ENCODE peak calls at places on chromosomes 12 and 14, in five cellular contexts. One of them, this sample, is unnamed.

GRCh38 chr12:57309420-57309819 is 58.4 kb upstream of the STAC3 start:
- DNase-seq in GM12878: no peak
- DNase-seq in K562: no peak
- DNase-seq in HCT116: no peak
- DNase-seq in HepG2: no peak
- DNase-seq in this sample: no peak

GRCh38 chr12:95396849-95397498 is 77.0 kb upstream of the METAP2 start:
- DNase-seq in HCT116: no peak
- DNase-seq in K562: no peak
- DNase-seq in GM12878: no peak
- DNase-seq in HepG2: peak; percentile 15
- DNase-seq in this sample: no peak

GRCh38 chr12:124129132-124129531 is 156.1 kb downstream of the ZNF664 start:
- DNase-seq in GM12878: no peak
- DNase-seq in K562: no peak
- DNase-seq in HCT116: no peak
- DNase-seq in HepG2: no peak
- DNase-seq in this sample: no peak

GRCh38 chr12:102496571-102496970 is 16.2 kb upstream of the IGF1 start:
- DNase-seq in HCT116: no peak
- DNase-seq in GM12878: no peak
- DNase-seq in HepG2: no peak
- DNase-seq in K562: no peak
- DNase-seq in this sample: no peak

GRCh38 chr14:98692832-98693231 is 579.2 kb downstream of the BCL11B start:
- DNase-seq in HepG2: no peak
- DNase-seq in HCT116: no peak
- DNase-seq in K562: no peak
- DNase-seq in GM12878: no peak
- DNase-seq in this sample: no peak

GRCh38 chr14:74670726-74671125 is 42.2 kb downstream of the AREL1 start:
- DNase-seq in K562: no peak
- DNase-seq in GM12878: no peak
- DNase-seq in HCT116: no peak
- DNase-seq in HepG2: no peak
- DNase-seq in this sample: no peak

GRCh38 chr12:54021432-54022013 is 6.7 kb upstream of the HOXC6 start:
- DNase-seq in HepG2: no peak
- DNase-seq in GM12878: no peak
- DNase-seq in HCT116: no peak
- DNase-seq in K562: no peak
- DNase-seq in this sample: peak; percentile 86

GRCh38 chr12:57142727-57143126 is 4.7 kb downstream of the LRP1-AS start:
- DNase-seq in K562: no peak
- DNase-seq in HepG2: no peak
- DNase-seq in GM12878: no peak
- DNase-seq in HCT116: no peak
- DNase-seq in this sample: no peak

GRCh38 chr14:40271480-40271879 is 839.2 kb upstream of the FBXO33 start:
- DNase-seq in HepG2: no peak
- DNase-seq in HCT116: no peak
- DNase-seq in K562: no peak
- DNase-seq in GM12878: no peak
- DNase-seq in this sample: no peak

GRCh38 chr12:126021675-126022074 is 956.4 kb downstream of the AACS start:
- DNase-seq in HepG2: no peak
- DNase-seq in HCT116: no peak
- DNase-seq in GM12878: no peak
- DNase-seq in K562: no peak
- DNase-seq in this sample: no peak

GRCh38 chr14:43789458-43789857 is 717.6 kb downstream of the FSCB start:
- DNase-seq in GM12878: no peak
- DNase-seq in HepG2: no peak
- DNase-seq in HCT116: no peak
- DNase-seq in K562: no peak
- DNase-seq in this sample: no peak

GRCh38 chr12:132170094-132170636 is 25.9 kb downstream of the NOC4L start:
- DNase-seq in K562: no peak
- DNase-seq in HCT116: no peak
- DNase-seq in HepG2: no peak
- DNase-seq in GM12878: no peak
- DNase-seq in this sample: no peak

GRCh38 chr14:52112336-52113018 is 43.6 kb upstream of the NID2 start:
- DNase-seq in GM12878: no peak
- DNase-seq in K562: no peak
- DNase-seq in HepG2: no peak
- DNase-seq in HCT116: no peak
- DNase-seq in this sample: no peak

GRCh38 chr14:61150851-61151250 is 130.3 kb downstream of the TMEM30B start:
- DNase-seq in GM12878: no peak
- DNase-seq in K562: no peak
- DNase-seq in HCT116: no peak
- DNase-seq in HepG2: no peak
- DNase-seq in this sample: no peak

GRCh38 chr14:75738192-75738591 is 77.1 kb downstream of the TTLL5 start:
- DNase-seq in HCT116: no peak
- DNase-seq in HepG2: no peak
- DNase-seq in GM12878: no peak
- DNase-seq in K562: no peak
- DNase-seq in this sample: no peak

GRCh38 chr14:60509438-60510253 is 700 bp downstream of the SIX6 start:
- DNase-seq in HepG2: no peak
- DNase-seq in HCT116: no peak
- DNase-seq in K562: no peak
- DNase-seq in GM12878: no peak
- DNase-seq in this sample: peak; percentile 86

GRCh38 chr12:61757831-61758505 is 502.2 kb upstream of the USP15 start:
- DNase-seq in HCT116: no peak
- DNase-seq in K562: no peak
- DNase-seq in HepG2: no peak
- DNase-seq in GM12878: no peak
- DNase-seq in this sample: no peak

GRCh38 chr12:113611652-113612051 is 140.0 kb upstream of the LHX5 start:
- DNase-seq in K562: no peak
- DNase-seq in HCT116: no peak
- DNase-seq in GM12878: no peak
- DNase-seq in HepG2: no peak
- DNase-seq in this sample: no peak

GRCh38 chr12:113610698-113611097 is 139.0 kb upstream of the LHX5 start:
- DNase-seq in HepG2: no peak
- DNase-seq in K562: no peak
- DNase-seq in GM12878: no peak
- DNase-seq in HCT116: no peak
- DNase-seq in this sample: peak; percentile 41

GRCh38 chr12:113612076-113612728 is 140.5 kb upstream of the LHX5 start:
- DNase-seq in HepG2: no peak
- DNase-seq in K562: no peak
- DNase-seq in GM12878: no peak
- DNase-seq in HCT116: no peak
- DNase-seq in this sample: no peak

GRCh38 chr12:113609692-113610469 is 138.2 kb upstream of the LHX5 start:
- DNase-seq in K562: no peak
- DNase-seq in HepG2: no peak
- DNase-seq in GM12878: no peak
- DNase-seq in HCT116: no peak
- DNase-seq in this sample: peak; percentile 81

DNA sequence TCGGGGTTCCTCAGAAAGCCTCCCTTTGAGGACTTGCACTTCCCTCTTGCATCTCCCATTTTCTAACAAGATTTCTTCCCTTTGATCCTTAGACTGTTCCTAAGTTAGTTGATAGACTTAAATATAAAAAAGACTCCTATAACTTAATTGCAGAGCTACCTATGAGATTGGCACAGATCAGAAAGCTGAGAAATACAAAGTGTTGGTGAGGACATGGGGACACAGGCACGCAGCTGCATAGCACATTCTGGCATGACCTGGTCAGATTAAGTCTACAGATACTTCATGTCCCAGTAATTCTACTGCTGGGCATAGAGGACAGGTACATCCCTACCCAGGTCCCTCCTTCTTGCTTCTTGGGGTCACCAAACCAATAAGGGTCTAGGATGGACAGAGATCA is 141.7 kb upstream of the LHX5 start:
- DNase-seq in HCT116: no peak
- DNase-seq in HepG2: no peak
- DNase-seq in K562: no peak
- DNase-seq in GM12878: no peak
- DNase-seq in this sample: no peak
- TF ChIP-seq REST in HCT116: no peak
- TF ChIP-seq REST in HepG2: no peak
- TF ChIP-seq REST in K562: no peak
- TF ChIP-seq REST in GM12878: no peak
- TF ChIP-seq REST in this sample: no peak

GRCh38 chr14:104934380-104934733 is 9.7 kb downstream of the PLD4 start:
- DNase-seq in K562: no peak
- DNase-seq in HepG2: no peak
- DNase-seq in HCT116: no peak
- DNase-seq in GM12878: no peak
- DNase-seq in this sample: no peak

GRCh38 chr14:104933721-104934379 is 9.2 kb downstream of the PLD4 start:
- DNase-seq in GM12878: no peak
- DNase-seq in HepG2: no peak
- DNase-seq in K562: peak; percentile 30
- DNase-seq in HCT116: no peak
- DNase-seq in this sample: peak; percentile 38

GRCh38 chr14:104931323-104931770 is 6.7 kb downstream of the PLD4 start:
- DNase-seq in HCT116: no peak
- DNase-seq in K562: no peak
- DNase-seq in GM12878: no peak
- DNase-seq in HepG2: no peak
- DNase-seq in this sample: no peak

GRCh38 chr14:104931771-104932675 is 7.3 kb downstream of the PLD4 start:
- DNase-seq in K562: no peak
- DNase-seq in HCT116: no peak
- DNase-seq in HepG2: no peak
- DNase-seq in GM12878: no peak
- DNase-seq in this sample: peak; percentile 57

DNA sequence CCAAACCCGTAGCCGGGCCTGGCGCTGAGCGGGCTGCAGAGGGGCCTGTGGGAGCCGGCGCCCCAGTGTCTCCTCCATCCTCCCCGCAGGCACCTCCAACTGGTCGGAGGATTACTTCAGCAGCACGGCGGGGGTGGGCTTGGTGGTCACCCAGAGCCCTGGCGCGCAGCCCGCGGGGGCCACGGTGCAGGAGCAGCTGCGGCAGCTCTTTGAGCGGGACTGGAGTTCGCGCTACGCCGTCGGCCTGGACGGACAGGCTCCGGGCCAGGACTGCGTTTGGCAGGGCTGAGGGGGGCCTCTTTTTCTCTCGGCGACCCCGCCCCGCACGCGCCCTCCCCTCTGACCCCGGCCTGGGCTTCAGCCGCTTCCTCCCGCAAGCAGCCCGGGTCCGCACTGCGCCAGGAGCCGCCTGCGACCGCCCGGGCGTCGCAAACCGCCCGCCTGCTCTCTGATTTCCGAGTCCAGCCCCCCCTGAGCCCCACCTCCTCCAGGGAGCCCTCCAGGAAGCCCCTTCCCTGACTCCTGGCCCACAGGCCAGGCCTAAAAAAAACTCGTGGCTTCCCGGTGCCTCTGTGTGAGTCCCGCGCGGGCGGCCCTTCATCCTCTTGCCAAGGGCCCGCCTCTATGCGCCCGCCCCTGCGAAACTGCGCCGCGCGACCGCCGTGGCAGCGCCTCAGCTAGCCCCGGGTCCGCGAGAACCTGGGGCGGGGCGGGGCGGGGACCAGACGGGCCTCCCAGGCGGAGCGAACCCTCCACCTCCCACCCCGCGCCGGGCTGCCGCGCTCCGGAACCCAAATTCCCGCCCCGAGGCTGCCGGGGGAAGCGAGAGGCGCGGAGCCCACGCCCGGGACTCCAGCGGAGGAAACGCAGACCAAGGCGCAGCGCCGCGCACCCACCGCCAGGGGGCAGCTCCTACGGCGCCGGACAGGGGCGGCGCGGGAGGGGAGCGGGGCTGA is 8.3 kb downstream of the PLD4 start:
- DNase-seq in HepG2: peak; percentile 36
- DNase-seq in K562: peak; percentile 84
- DNase-seq in GM12878: no peak
- DNase-seq in HCT116: peak; percentile 38
- DNase-seq in this sample: peak; percentile 87
- TF ChIP-seq EZH2 in HepG2: no peak
- TF ChIP-seq EZH2 in K562: no peak
- TF ChIP-seq EZH2 in GM12878: no peak
- TF ChIP-seq EZH2 in HCT116: no peak
- TF ChIP-seq EZH2 in this sample: peak; percentile 71

GRCh38 chr14:102901633-102902032 is 20.8 kb upstream of the AMN start:
- DNase-seq in K562: no peak
- DNase-seq in HCT116: no peak
- DNase-seq in GM12878: peak; percentile 76
- DNase-seq in HepG2: no peak
- DNase-seq in this sample: no peak
- TF ChIP-seq REST in K562: no peak
- TF ChIP-seq REST in HCT116: no peak
- TF ChIP-seq REST in GM12878: no peak
- TF ChIP-seq REST in HepG2: no peak
- TF ChIP-seq REST in this sample: no peak

GRCh38 chr14:77052281-77053044 is 24.0 kb upstream of the IRF2BPL start:
- DNase-seq in HepG2: no peak
- DNase-seq in K562: no peak
- DNase-seq in GM12878: no peak
- DNase-seq in HCT116: no peak
- DNase-seq in this sample: no peak
- TF ChIP-seq EZH2 in HepG2: no peak
- TF ChIP-seq EZH2 in K562: no peak
- TF ChIP-seq EZH2 in GM12878: no peak
- TF ChIP-seq EZH2 in HCT116: no peak
- TF ChIP-seq EZH2 in this sample: no peak

DNA sequence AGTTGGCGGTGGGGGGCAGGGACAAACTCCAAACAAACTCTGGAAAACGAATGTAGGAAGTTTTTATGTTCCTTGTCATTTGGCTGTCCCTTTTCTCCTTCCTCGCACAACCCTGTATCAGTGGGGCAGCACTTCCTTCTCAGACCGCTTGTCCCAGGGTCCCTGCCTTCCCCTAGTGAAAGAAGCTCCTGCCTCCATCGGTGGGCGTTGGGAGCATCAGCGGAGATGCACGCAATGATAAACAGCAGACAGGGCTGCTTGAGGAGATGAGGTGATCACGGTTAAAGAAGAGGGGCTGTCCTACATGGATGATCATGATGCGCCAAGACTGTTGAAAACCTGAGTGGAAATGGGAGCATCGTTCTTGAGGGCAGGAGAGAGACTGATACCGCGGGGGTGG is 620 bp downstream of the C1S start:
- DNase-seq in K562: no peak
- DNase-seq in GM12878: no peak
- DNase-seq in HepG2: no peak
- DNase-seq in HCT116: no peak
- DNase-seq in this sample: peak; percentile 26
- TF ChIP-seq REST in K562: no peak
- TF ChIP-seq REST in GM12878: no peak
- TF ChIP-seq REST in HepG2: no peak
- TF ChIP-seq REST in HCT116: no peak
- TF ChIP-seq REST in this sample: no peak